ENCODE peak calls at places on chromosome 4, in six cellular contexts. One of them, this sample, is unnamed. For H3K4me1, the result is how much of the 10 kb centered on the place peaks cover.

GRCh38 chr4:61079427-61079826 is 120.7 kb upstream of the ADGRL3 start:
- DNase-seq in CD8-positive, alpha-beta T cell: no peak
- DNase-seq in transverse colon: no peak
- DNase-seq in fibroblast of lung: no peak
- DNase-seq in tibial artery: no peak
- DNase-seq in H9: no peak
- DNase-seq in this sample: no peak

GRCh38 chr4:168124008-168124641 is 31.8 kb downstream of the ANXA10 start:
- DNase-seq in CD8-positive, alpha-beta T cell: no peak
- DNase-seq in transverse colon: no peak
- DNase-seq in fibroblast of lung: peak
- DNase-seq in tibial artery: no peak
- DNase-seq in H9: no peak
- DNase-seq in this sample: no peak

GRCh38 chr4:105657117-105657765 is 51.2 kb downstream of the INTS12 start:
- DNase-seq in CD8-positive, alpha-beta T cell: no peak
- DNase-seq in transverse colon: no peak
- DNase-seq in fibroblast of lung: no peak
- DNase-seq in tibial artery: no peak
- DNase-seq in H9: no peak
- DNase-seq in this sample: no peak

GRCh38 chr4:155687380-155687982 is 20.8 kb downstream of the GUCY1A1 start:
- DNase-seq in CD8-positive, alpha-beta T cell: no peak
- DNase-seq in transverse colon: no peak
- DNase-seq in fibroblast of lung: no peak
- DNase-seq in tibial artery: no peak
- DNase-seq in H9: no peak
- DNase-seq in this sample: no peak

GRCh38 chr4:26434030-26434639 is 56.1 kb downstream of the CCKAR start:
- DNase-seq in CD8-positive, alpha-beta T cell: no peak
- DNase-seq in transverse colon: no peak
- DNase-seq in fibroblast of lung: peak
- DNase-seq in tibial artery: no peak
- DNase-seq in H9: no peak
- DNase-seq in this sample: no peak

GRCh38 chr4:105619193-105619931 is 66.9 kb downstream of the ARHGEF38 start:
- DNase-seq in CD8-positive, alpha-beta T cell: no peak
- DNase-seq in transverse colon: peak
- DNase-seq in fibroblast of lung: peak
- DNase-seq in tibial artery: peak
- DNase-seq in H9: no peak
- DNase-seq in this sample: no peak

GRCh38 chr4:141587897-141588296 is 48.5 kb upstream of the IL15 start:
- DNase-seq in CD8-positive, alpha-beta T cell: no peak
- DNase-seq in transverse colon: no peak
- DNase-seq in fibroblast of lung: peak
- DNase-seq in tibial artery: no peak
- DNase-seq in H9: no peak
- DNase-seq in this sample: no peak

GRCh38 chr4:81510643-81511189 is 39.0 kb upstream of the RASGEF1B start:
- DNase-seq in CD8-positive, alpha-beta T cell: no peak
- DNase-seq in transverse colon: no peak
- DNase-seq in fibroblast of lung: no peak
- DNase-seq in tibial artery: no peak
- DNase-seq in H9: no peak
- DNase-seq in this sample: no peak

GRCh38 chr4:90951037-90951436 is 823.8 kb downstream of the CCSER1 start:
- DNase-seq in CD8-positive, alpha-beta T cell: no peak
- DNase-seq in transverse colon: no peak
- DNase-seq in fibroblast of lung: peak
- DNase-seq in tibial artery: no peak
- DNase-seq in H9: no peak
- DNase-seq in this sample: no peak

GRCh38 chr4:116361782-116362181 is 723.6 kb downstream of the TRAM1L1 start:
- DNase-seq in CD8-positive, alpha-beta T cell: no peak
- DNase-seq in transverse colon: no peak
- DNase-seq in fibroblast of lung: no peak
- DNase-seq in tibial artery: no peak
- DNase-seq in H9: no peak
- DNase-seq in this sample: no peak

GRCh38 chr4:182649698-182650477 is 267.3 kb downstream of the DCTD start:
- DNase-seq in CD8-positive, alpha-beta T cell: no peak
- DNase-seq in transverse colon: no peak
- DNase-seq in fibroblast of lung: no peak
- DNase-seq in tibial artery: no peak
- DNase-seq in H9: peak
- DNase-seq in this sample: no peak

GRCh38 chr4:10589308-10589707 is 95.3 kb downstream of the CLNK start:
- DNase-seq in CD8-positive, alpha-beta T cell: no peak
- DNase-seq in transverse colon: no peak
- DNase-seq in fibroblast of lung: no peak
- DNase-seq in tibial artery: no peak
- DNase-seq in H9: no peak
- DNase-seq in this sample: no peak

GRCh38 chr4:173526724-173527102 is 3.3 kb downstream of the HAND2 start:
- DNase-seq in CD8-positive, alpha-beta T cell: no peak
- DNase-seq in transverse colon: no peak
- DNase-seq in fibroblast of lung: no peak
- DNase-seq in tibial artery: no peak
- DNase-seq in H9: no peak
- DNase-seq in this sample: peak

GRCh38 chr4:32133141-32133540 is 1413.0 kb downstream of the PCDH7 start:
- DNase-seq in CD8-positive, alpha-beta T cell: no peak
- DNase-seq in transverse colon: no peak
- DNase-seq in fibroblast of lung: no peak
- DNase-seq in tibial artery: no peak
- DNase-seq in H9: no peak
- DNase-seq in this sample: no peak

GRCh38 chr4:98746530-98746929 is 88.1 kb upstream of the TSPAN5 start:
- DNase-seq in CD8-positive, alpha-beta T cell: no peak
- DNase-seq in transverse colon: peak
- DNase-seq in fibroblast of lung: peak
- DNase-seq in tibial artery: no peak
- DNase-seq in H9: no peak
- DNase-seq in this sample: no peak

GRCh38 chr4:34371676-34372075 is 1872.6 kb downstream of the ARAP2 start:
- DNase-seq in CD8-positive, alpha-beta T cell: no peak
- DNase-seq in transverse colon: no peak
- DNase-seq in fibroblast of lung: no peak
- DNase-seq in tibial artery: no peak
- DNase-seq in H9: no peak
- DNase-seq in this sample: no peak

GRCh38 chr4:137156054-137156453 is 376.2 kb downstream of the PCDH18 start:
- DNase-seq in CD8-positive, alpha-beta T cell: no peak
- DNase-seq in transverse colon: no peak
- DNase-seq in fibroblast of lung: peak
- DNase-seq in tibial artery: no peak
- DNase-seq in H9: no peak
- DNase-seq in this sample: no peak

GRCh38 chr4:174388744-174389143 is 105.0 kb downstream of the CEP44 start:
- DNase-seq in CD8-positive, alpha-beta T cell: no peak
- DNase-seq in transverse colon: no peak
- DNase-seq in fibroblast of lung: no peak
- DNase-seq in tibial artery: no peak
- DNase-seq in H9: no peak
- DNase-seq in this sample: no peak

GRCh38 chr4:17385403-17385802 is 126.5 kb downstream of the QDPR start:
- DNase-seq in CD8-positive, alpha-beta T cell: peak
- DNase-seq in transverse colon: no peak
- DNase-seq in fibroblast of lung: peak
- DNase-seq in tibial artery: no peak
- DNase-seq in H9: no peak
- DNase-seq in this sample: no peak

GRCh38 chr4:149113804-149114430 is 671.7 kb upstream of the NR3C2 start:
- DNase-seq in CD8-positive, alpha-beta T cell: no peak
- DNase-seq in transverse colon: no peak
- DNase-seq in fibroblast of lung: peak
- DNase-seq in tibial artery: no peak
- DNase-seq in H9: no peak
- DNase-seq in this sample: no peak

GRCh38 chr4:93710101-93710846 is 118.3 kb upstream of the ATOH1 start:
- DNase-seq in CD8-positive, alpha-beta T cell: no peak
- DNase-seq in transverse colon: no peak
- DNase-seq in fibroblast of lung: peak
- DNase-seq in tibial artery: no peak
- DNase-seq in H9: peak
- DNase-seq in this sample: no peak

GRCh38 chr4:67204441-67204840 is 340.9 kb downstream of the CENPC start:
- DNase-seq in CD8-positive, alpha-beta T cell: no peak
- DNase-seq in transverse colon: no peak
- DNase-seq in fibroblast of lung: no peak
- DNase-seq in tibial artery: no peak
- DNase-seq in H9: no peak
- DNase-seq in this sample: no peak

GRCh38 chr4:67201334-67201733 is 344.0 kb downstream of the CENPC start:
- DNase-seq in CD8-positive, alpha-beta T cell: no peak
- DNase-seq in transverse colon: no peak
- DNase-seq in fibroblast of lung: no peak
- DNase-seq in tibial artery: no peak
- DNase-seq in H9: no peak
- DNase-seq in this sample: no peak

GRCh38 chr4:67198757-67199156 is 346.5 kb downstream of the CENPC start:
- DNase-seq in CD8-positive, alpha-beta T cell: no peak
- DNase-seq in transverse colon: no peak
- DNase-seq in fibroblast of lung: no peak
- DNase-seq in tibial artery: no peak
- DNase-seq in H9: peak
- DNase-seq in this sample: no peak
- TF ChIP-seq CTCF in CD8-positive, alpha-beta T cell: no peak
- TF ChIP-seq CTCF in transverse colon: no peak
- TF ChIP-seq CTCF in fibroblast of lung: no peak
- TF ChIP-seq CTCF in tibial artery: no peak
- TF ChIP-seq CTCF in H9: peak
- TF ChIP-seq CTCF in this sample: no peak

GRCh38 chr4:170008801-170009200 is 17.4 kb downstream of the MFAP3L start:
- DNase-seq in CD8-positive, alpha-beta T cell: no peak
- DNase-seq in transverse colon: no peak
- DNase-seq in fibroblast of lung: no peak
- DNase-seq in tibial artery: no peak
- DNase-seq in H9: no peak
- DNase-seq in this sample: no peak

GRCh38 chr4:170009291-170009690 is 16.9 kb downstream of the MFAP3L start:
- DNase-seq in CD8-positive, alpha-beta T cell: no peak
- DNase-seq in transverse colon: no peak
- DNase-seq in fibroblast of lung: no peak
- DNase-seq in tibial artery: no peak
- DNase-seq in H9: no peak
- DNase-seq in this sample: no peak

GRCh38 chr4:170005472-170005871 is 20.7 kb downstream of the MFAP3L start:
- DNase-seq in CD8-positive, alpha-beta T cell: no peak
- DNase-seq in transverse colon: no peak
- DNase-seq in fibroblast of lung: no peak
- DNase-seq in tibial artery: no peak
- DNase-seq in H9: no peak
- DNase-seq in this sample: no peak

GRCh38 chr4:170007113-170007512 is 19.1 kb downstream of the MFAP3L start:
- DNase-seq in CD8-positive, alpha-beta T cell: no peak
- DNase-seq in transverse colon: no peak
- DNase-seq in fibroblast of lung: no peak
- DNase-seq in tibial artery: no peak
- DNase-seq in H9: no peak
- DNase-seq in this sample: no peak

DNA sequence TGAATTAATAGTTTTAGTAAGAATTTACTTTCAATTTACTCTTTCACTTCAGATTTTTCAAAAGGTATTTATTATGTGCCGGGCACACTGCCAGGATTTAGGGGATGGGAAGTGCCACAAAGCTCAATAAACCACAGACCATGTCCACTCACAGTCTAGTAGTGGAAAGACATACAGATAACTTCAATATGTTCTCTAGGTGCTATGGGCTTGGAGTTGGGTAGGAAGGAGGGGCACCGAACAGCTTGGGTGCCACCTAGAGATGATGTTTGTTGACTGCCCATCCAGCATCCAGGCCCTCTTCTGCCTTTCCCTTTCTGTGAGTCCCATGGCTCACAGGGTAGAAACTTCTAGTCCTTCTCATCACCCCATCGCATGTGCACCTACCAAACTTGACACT is 17.8 kb downstream of the MFAP3L start:
- DNase-seq in CD8-positive, alpha-beta T cell: no peak
- DNase-seq in transverse colon: no peak
- DNase-seq in fibroblast of lung: no peak
- DNase-seq in tibial artery: no peak
- DNase-seq in H9: no peak
- DNase-seq in this sample: peak
- H3K4me1 ChIP-seq in CD8-positive, alpha-beta T cell: under half
- H3K4me1 ChIP-seq in transverse colon: under half
- H3K4me1 ChIP-seq in fibroblast of lung: under half
- H3K4me1 ChIP-seq in tibial artery: under half
- H3K4me1 ChIP-seq in H9: under half
- H3K4me1 ChIP-seq in this sample: under half

DNA sequence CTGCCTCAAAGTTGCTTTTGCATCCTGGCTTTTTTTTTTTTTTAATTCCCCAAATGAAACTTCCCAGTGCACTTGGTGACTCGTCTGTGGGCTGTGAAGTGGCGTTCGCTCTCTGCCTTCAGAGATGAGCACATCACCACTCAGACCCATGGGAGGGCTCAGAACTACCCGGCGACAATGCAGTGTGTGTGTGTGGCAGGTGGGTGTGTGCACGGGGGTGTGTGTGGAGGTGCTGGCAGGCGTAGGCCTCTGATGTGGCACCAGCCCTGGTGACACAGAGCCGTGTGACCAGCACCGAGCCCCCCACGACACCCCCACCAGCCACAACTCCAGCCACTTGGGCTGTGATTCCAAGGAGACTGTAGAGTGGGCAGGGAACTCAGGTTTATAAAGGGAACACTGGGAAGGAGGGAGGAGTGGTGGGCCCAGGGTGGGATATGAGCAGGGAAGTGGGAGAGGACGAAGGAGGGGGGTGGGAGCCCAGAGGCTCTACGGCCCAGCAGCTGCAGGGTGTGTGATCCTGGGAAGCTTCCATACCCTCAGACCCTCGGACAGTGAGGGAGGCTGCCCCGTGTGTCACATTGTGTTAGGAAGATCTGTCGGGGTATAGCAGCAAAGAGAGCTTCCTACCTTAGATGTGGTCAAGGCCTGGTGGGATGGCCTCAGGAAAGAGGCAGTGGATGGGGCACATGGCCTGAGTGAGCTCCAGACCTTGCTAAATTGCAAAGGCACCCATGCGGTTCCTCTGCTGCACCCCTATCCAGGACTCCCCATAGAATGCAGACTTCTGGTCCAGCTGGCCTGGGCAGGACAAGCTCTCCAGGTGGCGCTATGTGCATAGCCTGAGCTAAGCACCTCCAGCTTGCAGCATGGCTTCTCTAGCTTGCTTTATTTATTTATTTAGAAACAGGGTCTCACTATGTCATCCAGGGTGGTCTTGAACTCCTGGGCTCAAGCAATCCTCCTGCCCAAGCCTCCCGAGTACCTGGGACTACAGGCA is 5.8 kb upstream of the WFS1 start:
- DNase-seq in CD8-positive, alpha-beta T cell: peak
- DNase-seq in transverse colon: peak
- DNase-seq in fibroblast of lung: peak
- DNase-seq in tibial artery: no peak
- DNase-seq in H9: peak
- DNase-seq in this sample: no peak
- TF ChIP-seq CTCF in CD8-positive, alpha-beta T cell: no peak
- TF ChIP-seq CTCF in transverse colon: peak
- TF ChIP-seq CTCF in fibroblast of lung: peak
- TF ChIP-seq CTCF in tibial artery: peak
- TF ChIP-seq CTCF in H9: peak
- TF ChIP-seq CTCF in this sample: peak

GRCh38 chr4:3484057-3484973 is 21.2 kb downstream of the DOK7 start:
- DNase-seq in CD8-positive, alpha-beta T cell: no peak
- DNase-seq in transverse colon: peak
- DNase-seq in fibroblast of lung: no peak
- DNase-seq in tibial artery: peak
- DNase-seq in H9: no peak
- DNase-seq in this sample: no peak
- H3K4me1 ChIP-seq in CD8-positive, alpha-beta T cell: under half
- H3K4me1 ChIP-seq in transverse colon: under half
- H3K4me1 ChIP-seq in fibroblast of lung: under half
- H3K4me1 ChIP-seq in tibial artery: under half
- H3K4me1 ChIP-seq in H9: under half
- H3K4me1 ChIP-seq in this sample: under half

This sample was measured in esophagus muscularis mucosa.